ENCODE peak calls at places on chromosome 3, in four cellular contexts. R is activated CD8-positive, alpha-beta memory T cell treated with anti-CD3 and anti-CD28 coated beads for 48 hours; G is NCI-H1694; S is GF-D8. P is an unnamed sample.

GRCh38 chr3:187165144-187165543 is 25.8 kb upstream of the RPL39L start:
- DNase-seq in R (no peak), G (peak), S (no peak), P (no peak)

GRCh38 chr3:46143951-46144473 is 64.1 kb downstream of the CCR1 start:
- DNase-seq in G (no peak), R (no peak), S (no peak), P (no peak)

GRCh38 chr3:51997935-51998596 is 2.4 kb upstream of the RPL29 start:
- DNase-seq in R (no peak), G (no peak), S (no peak), P (no peak)

GRCh38 chr3:191328963-191329653 is at the start of gene CCDC50:
- DNase-seq in S (no peak), R (no peak), G (peak), P (peak)

GRCh38 chr3:156676467-156677119 is 2.2 kb downstream of the TIPARP start:
- DNase-seq in S (no peak), R (no peak), G (no peak), P (no peak)

GRCh38 chr3:55531266-55531665 is 44.2 kb upstream of the WNT5A start:
- DNase-seq in G (no peak), S (no peak), R (no peak), P (no peak)

GRCh38 chr3:122668930-122669730 is 11.5 kb upstream of the PARP14 start:
- DNase-seq in R (no peak), S (no peak), G (no peak), P (no peak)

GRCh38 chr3:62622553-62623174 is 249.3 kb upstream of the FEZF2 start:
- DNase-seq in G (peak), S (peak), R (no peak), P (no peak)

GRCh38 chr3:173920386-173920785 is 522.8 kb downstream of the NLGN1 start:
- DNase-seq in S (no peak), G (no peak), R (no peak), P (no peak)

GRCh38 chr3:45347329-45348000 is 40.9 kb upstream of the LARS2 start:
- DNase-seq in R (no peak), G (no peak), S (no peak), P (no peak)

GRCh38 chr3:58093573-58094195 is 85.5 kb downstream of the FLNB start:
- DNase-seq in G (no peak), S (no peak), R (no peak), P (no peak)

GRCh38 chr3:73600293-73600938 is 24.3 kb downstream of the PDZRN3 start:
- DNase-seq in R (no peak), S (no peak), G (no peak), P (no peak)

GRCh38 chr3:123740391-123740822 is 143.7 kb downstream of the MYLK start:
- DNase-seq in R (no peak), G (no peak), S (no peak), P (no peak)

GRCh38 chr3:73026111-73026510 is 29.5 kb downstream of the PPP4R2 start:
- DNase-seq in S (no peak), R (no peak), G (no peak), P (no peak)

GRCh38 chr3:140004271-140004670 is 69.3 kb downstream of the CLSTN2 start:
- DNase-seq in S (no peak), R (no peak), G (no peak), P (no peak)